ENCODE peak calls at places on chromosomes 5 and 9, in seven cellular contexts. One of them, this sample, is unnamed. For H3K27me3, the result is how much of the 10 kb centered on the place peaks cover.

GRCh38 chr5:58094031-58094430 is 365.9 kb downstream of the PLK2 start:
- DNase-seq in psoas muscle: no peak
- DNase-seq in dorsolateral prefrontal cortex: peak
- DNase-seq in hepatocyte: no peak
- DNase-seq in naive thymus-derived CD4-positive, alpha-beta T cell: no peak
- DNase-seq in PC-3: peak
- DNase-seq in K562: no peak
- DNase-seq in this sample: no peak

GRCh38 chr5:147784596-147784995 is 2.1 kb upstream of the JAKMIP2 start:
- DNase-seq in psoas muscle: no peak
- DNase-seq in hepatocyte: no peak
- DNase-seq in dorsolateral prefrontal cortex: no peak
- DNase-seq in naive thymus-derived CD4-positive, alpha-beta T cell: no peak
- DNase-seq in PC-3: no peak
- DNase-seq in K562: no peak
- DNase-seq in this sample: no peak

GRCh38 chr5:1300581-1301083 is 5.8 kb upstream of the TERT start:
- DNase-seq in naive thymus-derived CD4-positive, alpha-beta T cell: no peak
- DNase-seq in psoas muscle: no peak
- DNase-seq in K562: no peak
- DNase-seq in hepatocyte: peak
- DNase-seq in dorsolateral prefrontal cortex: no peak
- DNase-seq in PC-3: no peak
- DNase-seq in this sample: no peak

GRCh38 chr5:96004754-96005153 is 43.1 kb upstream of the ELL2 start:
- DNase-seq in PC-3: no peak
- DNase-seq in naive thymus-derived CD4-positive, alpha-beta T cell: no peak
- DNase-seq in dorsolateral prefrontal cortex: no peak
- DNase-seq in K562: no peak
- DNase-seq in hepatocyte: no peak
- DNase-seq in psoas muscle: no peak
- DNase-seq in this sample: no peak

GRCh38 chr5:39328731-39329130 is 35.6 kb downstream of the C9 start:
- DNase-seq in dorsolateral prefrontal cortex: no peak
- DNase-seq in PC-3: no peak
- DNase-seq in K562: no peak
- DNase-seq in hepatocyte: no peak
- DNase-seq in psoas muscle: no peak
- DNase-seq in naive thymus-derived CD4-positive, alpha-beta T cell: no peak
- DNase-seq in this sample: no peak

GRCh38 chr9:22160235-22160634 is 151.1 kb upstream of the CDKN2B start:
- DNase-seq in naive thymus-derived CD4-positive, alpha-beta T cell: no peak
- DNase-seq in PC-3: no peak
- DNase-seq in K562: no peak
- DNase-seq in hepatocyte: no peak
- DNase-seq in psoas muscle: no peak
- DNase-seq in dorsolateral prefrontal cortex: no peak
- DNase-seq in this sample: no peak

GRCh38 chr5:35860686-35861085 is 4.0 kb downstream of the IL7R start:
- DNase-seq in PC-3: no peak
- DNase-seq in K562: no peak
- DNase-seq in naive thymus-derived CD4-positive, alpha-beta T cell: no peak
- DNase-seq in hepatocyte: no peak
- DNase-seq in dorsolateral prefrontal cortex: no peak
- DNase-seq in psoas muscle: no peak
- DNase-seq in this sample: no peak

GRCh38 chr5:94698189-94698588 is 79.7 kb downstream of the SLF1 start:
- DNase-seq in PC-3: no peak
- DNase-seq in naive thymus-derived CD4-positive, alpha-beta T cell: no peak
- DNase-seq in hepatocyte: no peak
- DNase-seq in K562: no peak
- DNase-seq in dorsolateral prefrontal cortex: no peak
- DNase-seq in psoas muscle: no peak
- DNase-seq in this sample: no peak

GRCh38 chr9:88307136-88307535 is 81.1 kb upstream of the SPIN1 start:
- DNase-seq in dorsolateral prefrontal cortex: no peak
- DNase-seq in PC-3: no peak
- DNase-seq in psoas muscle: no peak
- DNase-seq in hepatocyte: no peak
- DNase-seq in K562: no peak
- DNase-seq in naive thymus-derived CD4-positive, alpha-beta T cell: no peak
- DNase-seq in this sample: no peak

GRCh38 chr9:88312070-88312469 is 76.2 kb upstream of the SPIN1 start:
- DNase-seq in dorsolateral prefrontal cortex: no peak
- DNase-seq in PC-3: no peak
- DNase-seq in K562: no peak
- DNase-seq in naive thymus-derived CD4-positive, alpha-beta T cell: no peak
- DNase-seq in psoas muscle: no peak
- DNase-seq in hepatocyte: no peak
- DNase-seq in this sample: no peak

GRCh38 chr9:88310310-88310980 is 77.8 kb upstream of the SPIN1 start:
- DNase-seq in psoas muscle: no peak
- DNase-seq in naive thymus-derived CD4-positive, alpha-beta T cell: no peak
- DNase-seq in dorsolateral prefrontal cortex: no peak
- DNase-seq in K562: peak
- DNase-seq in hepatocyte: no peak
- DNase-seq in PC-3: peak
- DNase-seq in this sample: no peak

GRCh38 chr9:88312517-88313103 is 75.6 kb upstream of the SPIN1 start:
- DNase-seq in dorsolateral prefrontal cortex: no peak
- DNase-seq in psoas muscle: no peak
- DNase-seq in naive thymus-derived CD4-positive, alpha-beta T cell: no peak
- DNase-seq in PC-3: no peak
- DNase-seq in hepatocyte: no peak
- DNase-seq in K562: no peak
- DNase-seq in this sample: no peak

DNA sequence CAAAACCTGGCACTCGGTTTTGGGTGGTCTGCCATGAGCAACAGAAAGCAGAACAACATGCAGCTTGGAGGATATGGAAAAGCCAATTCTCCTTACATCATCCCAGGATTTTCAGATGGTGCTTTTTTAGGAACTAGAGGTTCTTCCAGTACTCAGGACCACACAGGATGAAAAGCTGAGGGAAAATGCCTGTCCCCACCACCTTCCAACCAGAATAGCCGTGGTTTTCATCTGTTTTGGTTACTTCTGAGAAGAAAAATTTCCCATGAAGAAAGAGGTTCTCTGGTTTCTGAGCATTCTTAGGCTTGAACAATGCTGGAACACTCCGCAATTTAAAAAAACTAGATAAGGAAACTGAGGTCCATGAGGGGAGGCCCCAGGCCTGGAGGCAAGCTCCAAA is 79.4 kb upstream of the SPIN1 start:
- DNase-seq in K562: no peak
- DNase-seq in psoas muscle: no peak
- DNase-seq in PC-3: no peak
- DNase-seq in dorsolateral prefrontal cortex: no peak
- DNase-seq in hepatocyte: no peak
- DNase-seq in naive thymus-derived CD4-positive, alpha-beta T cell: no peak
- DNase-seq in this sample: peak
- H3K4me3 ChIP-seq in K562: no peak
- H3K4me3 ChIP-seq in psoas muscle: no peak
- H3K4me3 ChIP-seq in PC-3: no peak
- H3K4me3 ChIP-seq in dorsolateral prefrontal cortex: no peak
- H3K4me3 ChIP-seq in hepatocyte: no peak
- H3K4me3 ChIP-seq in naive thymus-derived CD4-positive, alpha-beta T cell: no peak
- H3K4me3 ChIP-seq in this sample: no peak

DNA sequence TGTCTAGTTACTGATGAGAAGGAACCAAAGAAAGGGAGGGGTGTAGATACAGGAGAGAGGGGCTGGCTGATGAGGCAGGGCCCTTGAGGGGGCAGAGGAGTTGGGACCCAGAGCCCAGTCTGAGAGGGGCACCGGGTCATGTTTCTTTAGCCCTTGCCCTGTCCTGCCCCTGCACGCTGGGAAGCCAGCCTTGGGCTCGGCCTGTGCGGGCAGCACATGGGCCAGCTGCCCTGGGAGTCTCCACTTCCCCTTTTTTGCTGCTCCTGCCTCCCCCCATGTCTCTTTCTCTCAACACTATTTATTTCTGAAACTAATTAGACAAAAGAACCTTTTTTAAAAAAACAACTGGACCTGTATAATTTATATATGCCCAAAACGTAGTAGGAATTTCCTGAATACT is 20.5 kb downstream of the MVB12B start:
- DNase-seq in hepatocyte: no peak
- DNase-seq in dorsolateral prefrontal cortex: no peak
- DNase-seq in K562: no peak
- DNase-seq in psoas muscle: no peak
- DNase-seq in PC-3: no peak
- DNase-seq in naive thymus-derived CD4-positive, alpha-beta T cell: no peak
- DNase-seq in this sample: no peak
- H3K27ac ChIP-seq in hepatocyte: no peak
- H3K27ac ChIP-seq in dorsolateral prefrontal cortex: peak
- H3K27ac ChIP-seq in K562: no peak
- H3K27ac ChIP-seq in psoas muscle: no peak
- H3K27ac ChIP-seq in PC-3: no peak
- H3K27ac ChIP-seq in naive thymus-derived CD4-positive, alpha-beta T cell: no peak
- H3K27ac ChIP-seq in this sample: no peak

DNA sequence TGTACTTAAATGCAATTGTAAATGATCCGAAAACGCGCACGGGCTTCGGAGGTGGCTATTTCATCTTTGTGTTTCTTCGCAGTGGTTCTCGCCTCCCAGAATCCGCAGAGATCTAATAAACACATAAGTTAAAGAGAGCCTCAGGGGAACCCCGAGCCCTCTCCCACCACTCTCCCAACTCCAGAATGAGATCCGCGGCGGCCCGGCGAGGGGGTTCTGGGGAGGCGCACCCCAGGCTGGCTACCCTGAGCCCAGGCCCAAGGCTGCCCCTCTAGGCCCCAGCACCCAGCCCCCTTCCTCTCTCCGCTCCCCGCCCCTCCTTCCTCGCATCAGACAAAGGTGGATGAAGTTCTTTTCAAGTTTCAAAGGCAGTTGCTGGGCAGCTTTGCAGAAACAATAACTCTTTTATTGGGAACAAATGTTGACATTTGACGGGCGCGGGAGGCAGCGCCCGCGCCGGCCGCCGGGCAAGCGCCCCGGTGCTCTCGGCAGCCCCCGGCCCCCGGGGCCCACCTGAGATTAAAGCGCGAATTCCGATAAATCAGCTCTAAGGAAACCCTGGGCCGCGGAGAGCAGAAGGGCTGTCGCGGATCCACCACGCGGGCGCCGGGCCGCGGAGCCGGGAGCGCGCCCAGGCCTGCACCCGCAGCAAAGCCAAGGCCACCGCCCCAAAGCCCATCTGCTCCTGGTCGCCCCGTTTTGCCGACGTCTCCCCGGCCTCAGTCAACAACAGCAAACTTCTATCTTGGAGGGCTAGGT is 8.4 kb downstream of the IRX2 start:
- DNase-seq in PC-3: no peak
- DNase-seq in psoas muscle: no peak
- DNase-seq in dorsolateral prefrontal cortex: no peak
- DNase-seq in naive thymus-derived CD4-positive, alpha-beta T cell: no peak
- DNase-seq in hepatocyte: peak
- DNase-seq in K562: no peak
- DNase-seq in this sample: no peak
- H3K27me3 ChIP-seq in PC-3: under half
- H3K27me3 ChIP-seq in psoas muscle: under half
- H3K27me3 ChIP-seq in dorsolateral prefrontal cortex: half or more
- H3K27me3 ChIP-seq in naive thymus-derived CD4-positive, alpha-beta T cell: under half
- H3K27me3 ChIP-seq in hepatocyte: half or more
- H3K27me3 ChIP-seq in K562: under half
- H3K27me3 ChIP-seq in this sample: under half

DNA sequence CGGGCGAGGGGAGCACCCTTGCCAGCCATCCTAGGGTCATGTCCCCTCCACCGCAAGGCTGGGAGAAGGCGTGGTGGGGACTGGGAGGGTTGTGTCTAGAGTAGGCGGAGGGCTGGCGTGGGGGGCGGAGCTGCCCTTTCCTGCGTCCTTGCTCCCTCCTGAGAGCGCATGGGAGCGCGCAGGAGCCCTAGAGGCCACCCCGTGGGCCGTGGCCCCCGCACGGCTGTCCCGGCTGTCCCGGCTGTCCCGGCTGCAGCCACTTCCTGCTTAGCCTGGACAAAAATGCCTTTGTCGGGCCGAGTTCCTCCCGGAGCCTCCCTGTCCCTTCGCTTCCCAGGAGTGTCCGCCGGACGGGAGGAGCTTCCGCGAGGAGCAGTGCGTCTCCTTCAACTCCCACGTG is 4.9 kb downstream of the ADAMTSL2 start:
- DNase-seq in K562: peak
- DNase-seq in hepatocyte: no peak
- DNase-seq in psoas muscle: peak
- DNase-seq in dorsolateral prefrontal cortex: no peak
- DNase-seq in PC-3: no peak
- DNase-seq in naive thymus-derived CD4-positive, alpha-beta T cell: no peak
- DNase-seq in this sample: no peak
- H3K4me3 ChIP-seq in K562: no peak
- H3K4me3 ChIP-seq in hepatocyte: no peak
- H3K4me3 ChIP-seq in psoas muscle: peak
- H3K4me3 ChIP-seq in dorsolateral prefrontal cortex: peak
- H3K4me3 ChIP-seq in PC-3: no peak
- H3K4me3 ChIP-seq in naive thymus-derived CD4-positive, alpha-beta T cell: no peak
- H3K4me3 ChIP-seq in this sample: no peak

GRCh38 chr9:133505901-133506652 is 18.7 kb downstream of the MYMK start:
- DNase-seq in hepatocyte: no peak
- DNase-seq in naive thymus-derived CD4-positive, alpha-beta T cell: no peak
- DNase-seq in dorsolateral prefrontal cortex: no peak
- DNase-seq in psoas muscle: peak
- DNase-seq in PC-3: no peak
- DNase-seq in K562: peak
- DNase-seq in this sample: no peak
- H3K27ac ChIP-seq in hepatocyte: no peak
- H3K27ac ChIP-seq in naive thymus-derived CD4-positive, alpha-beta T cell: no peak
- H3K27ac ChIP-seq in dorsolateral prefrontal cortex: no peak
- H3K27ac ChIP-seq in psoas muscle: no peak
- H3K27ac ChIP-seq in PC-3: no peak
- H3K27ac ChIP-seq in K562: peak
- H3K27ac ChIP-seq in this sample: no peak